ENCODE peak calls at places on chromosomes 2 and 18, in four cellular contexts. X is heart left ventricle, S is fibroblast of mammary gland, Y is left lung. T is an unnamed sample.

GRCh38 chr2:143175435-143175834 is 46.2 kb downstream of the ARHGAP15 start:
- DNase-seq in X (no peak), S (no peak), Y (no peak), T (no peak)

GRCh38 chr2:158191569-158191968 is 89.9 kb downstream of the UPP2 start:
- DNase-seq in X (peak; percentile 10), S (no peak), Y (no peak), T (no peak)

GRCh38 chr18:54116541-54117257 is 107.8 kb downstream of the MBD2 start:
- DNase-seq in X (no peak), S (no peak), Y (no peak), T (no peak)

GRCh38 chr2:130878316-130878715 is 41.6 kb downstream of the ARHGEF4 start:
- DNase-seq in X (no peak), S (no peak), Y (no peak), T (no peak)

GRCh38 chr2:72719416-72719815 is 106.4 kb downstream of the EXOC6B start:
- DNase-seq in X (no peak), S (peak; percentile 10), Y (no peak), T (no peak)

GRCh38 chr18:76426738-76427305 is 68.2 kb downstream of the ZNF516 start:
- DNase-seq in X (no peak), S (peak; percentile 49), Y (no peak), T (no peak)

GRCh38 chr2:189037518-189037917 is 63.3 kb downstream of the COL3A1 start:
- DNase-seq in X (no peak), S (peak; percentile 61), Y (no peak), T (no peak)

GRCh38 chr2:106108351-106108750 is 85.8 kb downstream of the UXS1 start:
- DNase-seq in X (no peak), S (peak; percentile 21), Y (no peak), T (no peak)

GRCh38 chr18:28003451-28003850 is 173.5 kb downstream of the CDH2 start:
- DNase-seq in X (no peak), S (peak; percentile 81), Y (no peak), T (no peak)

GRCh38 chr2:10327896-10328666 is 25.4 kb downstream of the HPCAL1 start:
- DNase-seq in X (no peak), S (no peak), Y (no peak), T (no peak)

GRCh38 chr2:193824474-193824873 is 1629.7 kb upstream of the TMEFF2 start:
- DNase-seq in X (no peak), S (peak; percentile 88), Y (no peak), T (no peak)

GRCh38 chr2:227595797-227596196 is 2.9 kb upstream of the SCYGR2 start:
- DNase-seq in X (no peak), S (no peak), Y (no peak), T (no peak)
- H3K4me3 ChIP-seq in X (no peak overlapping the region), S (no peak overlapping the region), Y (no peak overlapping the region), T (no peak overlapping the region)

GRCh38 chr2:109615637-109616144 is 1.5 kb downstream of the SOWAHC start:
- DNase-seq in X (no peak), S (no peak), Y (no peak), T (no peak)
- TF ChIP-seq CTCF in X (no peak), S (no peak), Y (no peak), T (no peak)

GRCh38 chr18:57475408-57475807 is 40.2 kb downstream of the ONECUT2 start:
- DNase-seq in X (no peak), S (no peak), Y (no peak), T (no peak)

GRCh38 chr18:57466307-57466706 is 31.1 kb downstream of the ONECUT2 start:
- DNase-seq in X (no peak), S (no peak), Y (no peak), T (no peak)

GRCh38 chr18:57466745-57467144 is 31.6 kb downstream of the ONECUT2 start:
- DNase-seq in X (no peak), S (no peak), Y (no peak), T (no peak)

GRCh38 chr18:57469884-57470283 is 34.7 kb downstream of the ONECUT2 start:
- DNase-seq in X (no peak), S (no peak), Y (no peak), T (no peak)
- H3K4me3 ChIP-seq in X (no peak overlapping the region), S (no peak overlapping the region), Y (no peak overlapping the region), T (no peak overlapping the region)

DNA sequence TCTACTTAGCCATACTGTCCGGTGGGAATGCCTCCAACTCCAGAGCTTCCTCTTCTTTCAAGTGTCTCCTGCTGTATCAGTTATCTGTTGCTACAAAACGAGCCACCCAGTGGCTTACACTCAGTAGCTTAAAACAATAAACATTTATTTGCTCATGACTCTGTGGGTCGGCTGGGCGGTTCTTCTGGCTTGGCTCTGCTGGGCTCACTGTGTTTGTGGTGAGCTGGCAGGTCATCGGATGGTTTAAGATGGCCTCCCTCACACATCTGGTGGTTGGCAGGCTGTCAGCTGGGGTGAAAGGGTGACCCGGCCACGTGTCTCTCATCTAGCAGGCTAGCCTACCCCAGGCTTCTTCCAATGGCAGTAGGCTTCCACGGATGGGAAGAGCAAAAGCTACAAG is 122.4 kb upstream of the SLC1A4 start:
- DNase-seq in X (no peak), S (peak; percentile 99), Y (no peak), T (peak; percentile 69)
- TF ChIP-seq CTCF in X (no peak), S (peak; percentile 26), Y (no peak), T (no peak)

GRCh38 chr2:127671557-127672302 is 3.6 kb downstream of the LIMS2 start:
- DNase-seq in X (no peak), S (no peak), Y (no peak), T (no peak)
- H3K4me3 ChIP-seq in X (no peak overlapping the region), S (no peak overlapping the region), Y (no peak overlapping the region), T (no peak overlapping the region)

GRCh38 chr2:157178865-157179264 is 78.6 kb upstream of the GALNT5 start:
- DNase-seq in X (no peak), S (no peak), Y (no peak), T (no peak)
- TF ChIP-seq CTCF in X (no peak), S (peak; percentile 23), Y (no peak), T (no peak)